ENCODE peak calls at places on chromosomes 6 and 20, in five cellular contexts. I is cerebellum, S is BJ, V is fibroblast of mammary gland, X is neural crest cell. Q is an unnamed sample.

GRCh38 chr6:46022110-46022948 is 6.7 kb upstream of the CLIC5 start:
- DNase-seq in I (no peak), S (no peak), V (peak; percentile 52), X (no peak), Q (no peak)

GRCh38 chr20:32823737-32824588 is 4.2 kb downstream of the MAPRE1 start:
- DNase-seq in I (no peak), S (no peak), V (peak; percentile 17), X (no peak), Q (no peak)

GRCh38 chr6:125149256-125150144 is 4.1 kb upstream of the TPD52L1 start:
- DNase-seq in I (no peak), S (no peak), V (peak; percentile 71), X (no peak), Q (no peak)

GRCh38 chr6:36334832-36335459 is 1.7 kb downstream of the BNIP5 start:
- DNase-seq in I (no peak), S (no peak), V (no peak), X (no peak), Q (no peak)

GRCh38 chr6:23174781-23175361 is 605.5 kb downstream of the HDGFL1 start:
- DNase-seq in I (no peak), S (peak; percentile 96), V (peak; percentile 98), X (no peak), Q (no peak)

GRCh38 chr6:168116975-168117899 is 38.2 kb upstream of the FRMD1 start:
- DNase-seq in I (no peak), S (no peak), V (no peak), X (no peak), Q (no peak)

GRCh38 chr6:82365011-82365751 is 1.6 kb downstream of the TPBG start:
- DNase-seq in I (no peak), S (no peak), V (no peak), X (peak; percentile 44), Q (peak; percentile 16)

GRCh38 chr6:111242452-111242851 is 155.1 kb downstream of the SLC16A10 start:
- DNase-seq in I (no peak), S (peak; percentile 33), V (peak; percentile 25), X (no peak), Q (no peak)

GRCh38 chr20:25219365-25219764 is 23.9 kb downstream of the ENTPD6 start:
- DNase-seq in I (no peak), S (no peak), V (no peak), X (no peak), Q (no peak)

GRCh38 chr6:37635319-37635718 is 62.4 kb downstream of the MDGA1 start:
- DNase-seq in I (peak; percentile 57), S (no peak), V (no peak), X (no peak), Q (no peak)

GRCh38 chr6:32198345-32198696 is 5.9 kb upstream of the GPSM3 start:
- DNase-seq in I (no peak), S (no peak), V (no peak), X (no peak), Q (no peak)

GRCh38 chr6:37788259-37788658 is 31.3 kb upstream of the ZFAND3 start:
- DNase-seq in I (no peak), S (no peak), V (no peak), X (no peak), Q (no peak)

GRCh38 chr6:38713812-38714211 is 1.3 kb upstream of the DNAH8 start:
- DNase-seq in I (no peak), S (no peak), V (no peak), X (no peak), Q (peak; percentile 88)

GRCh38 chr6:85923013-85923430 is 280.3 kb upstream of the SYNCRIP start:
- DNase-seq in I (peak; percentile 70), S (no peak), V (peak; percentile 48), X (peak; percentile 31), Q (no peak)

GRCh38 chr20:41145821-41146620 is 8.7 kb downstream of the PLCG1 start:
- DNase-seq in I (peak; percentile 62), S (no peak), V (peak; percentile 25), X (no peak), Q (no peak)

GRCh38 chr20:9081423-9081966 is 12.6 kb downstream of the PLCB4 start:
- DNase-seq in I (no peak), S (peak; percentile 42), V (peak; percentile 81), X (no peak), Q (no peak)

GRCh38 chr20:52193886-52194545 is 2.4 kb upstream of the ZFP64 start:
- DNase-seq in I (no peak), S (no peak), V (no peak), X (no peak), Q (no peak)

GRCh38 chr20:59018817-59019216 is 412 bp upstream of the TUBB1 start:
- DNase-seq in I (no peak), S (no peak), V (no peak), X (no peak), Q (no peak)

GRCh38 chr6:159943101-159943632 is 25.7 kb upstream of the IGF2R start:
- DNase-seq in I (no peak), S (peak; percentile 28), V (peak; percentile 75), X (no peak), Q (no peak)

GRCh38 chr20:39289316-39289715 is 327.2 kb downstream of the DHX35 start:
- DNase-seq in I (no peak), S (no peak), V (no peak), X (no peak), Q (no peak)

GRCh38 chr6:4212588-4212987 is 77.2 kb upstream of the ECI2 start:
- DNase-seq in I (no peak), S (no peak), V (peak; percentile 47), X (no peak), Q (no peak)

GRCh38 chr20:50689864-50690263 is 1.5 kb downstream of the RIPOR3 start:
- DNase-seq in I (no peak), S (no peak), V (peak; percentile 65), X (no peak), Q (no peak)

GRCh38 chr20:48329676-48330644 is 497.8 kb downstream of the PREX1 start:
- DNase-seq in I (no peak), S (no peak), V (peak; percentile 22), X (peak; percentile 25), Q (no peak)

GRCh38 chr20:9573598-9573997 is 59.2 kb downstream of the LAMP5 start:
- DNase-seq in I (peak; percentile 24), S (no peak), V (no peak), X (peak; percentile 4), Q (no peak)

GRCh38 chr20:4610871-4611270 is 110.8 kb upstream of the PRND start:
- DNase-seq in I (no peak), S (no peak), V (no peak), X (no peak), Q (no peak)